ENCODE peak calls at places on chromosomes 11 and 22, in six cellular contexts. One of them, this sample, is unnamed.

GRCh38 chr11:12185914-12186313 is 75.5 kb downstream of the MICAL2 start:
- DNase-seq in heart right ventricle: no peak
- DNase-seq in GM06990: no peak
- DNase-seq in tibial artery: no peak
- DNase-seq in progenitor cell of endocrine pancreas: no peak
- DNase-seq in sigmoid colon: no peak
- DNase-seq in this sample: no peak

GRCh38 chr11:65489706-65490310 is 9.0 kb upstream of the MALAT1 start:
- DNase-seq in heart right ventricle: peak; percentile 46
- DNase-seq in GM06990: no peak
- DNase-seq in tibial artery: peak; percentile 54
- DNase-seq in progenitor cell of endocrine pancreas: no peak
- DNase-seq in sigmoid colon: peak; percentile 87
- DNase-seq in this sample: peak; percentile 73

GRCh38 chr11:102046841-102047240 is 396 bp upstream of the CFAP300 start:
- DNase-seq in heart right ventricle: no peak
- DNase-seq in GM06990: no peak
- DNase-seq in tibial artery: no peak
- DNase-seq in progenitor cell of endocrine pancreas: no peak
- DNase-seq in sigmoid colon: no peak
- DNase-seq in this sample: no peak

GRCh38 chr11:130166457-130166784 is 6.8 kb downstream of the ST14 start:
- DNase-seq in heart right ventricle: no peak
- DNase-seq in GM06990: no peak
- DNase-seq in tibial artery: no peak
- DNase-seq in progenitor cell of endocrine pancreas: no peak
- DNase-seq in sigmoid colon: no peak
- DNase-seq in this sample: no peak

GRCh38 chr22:32776800-32777199 is 24.7 kb upstream of the TIMP3 start:
- DNase-seq in heart right ventricle: no peak
- DNase-seq in GM06990: no peak
- DNase-seq in tibial artery: no peak
- DNase-seq in progenitor cell of endocrine pancreas: no peak
- DNase-seq in sigmoid colon: no peak
- DNase-seq in this sample: no peak

GRCh38 chr11:116865696-116866095 is 28.3 kb upstream of the APOA1 start:
- DNase-seq in heart right ventricle: no peak
- DNase-seq in GM06990: no peak
- DNase-seq in tibial artery: no peak
- DNase-seq in progenitor cell of endocrine pancreas: no peak
- DNase-seq in sigmoid colon: no peak
- DNase-seq in this sample: no peak

GRCh38 chr11:16785520-16786128 is 47.2 kb downstream of the C11orf58 start:
- DNase-seq in heart right ventricle: peak; percentile 36
- DNase-seq in GM06990: no peak
- DNase-seq in tibial artery: peak; percentile 68
- DNase-seq in progenitor cell of endocrine pancreas: peak; percentile 56
- DNase-seq in sigmoid colon: peak; percentile 82
- DNase-seq in this sample: peak; percentile 43

GRCh38 chr22:39234867-39235687 is 9.7 kb downstream of the PDGFB start:
- DNase-seq in heart right ventricle: peak; percentile 79
- DNase-seq in GM06990: no peak
- DNase-seq in tibial artery: no peak
- DNase-seq in progenitor cell of endocrine pancreas: no peak
- DNase-seq in sigmoid colon: no peak
- DNase-seq in this sample: no peak

GRCh38 chr11:78715639-78716311 is 141.1 kb upstream of the NARS2 start:
- DNase-seq in heart right ventricle: peak; percentile 23
- DNase-seq in GM06990: no peak
- DNase-seq in tibial artery: peak; percentile 38
- DNase-seq in progenitor cell of endocrine pancreas: peak; percentile 37
- DNase-seq in sigmoid colon: no peak
- DNase-seq in this sample: no peak

GRCh38 chr22:30667486-30668305 is at the start of gene DUSP18:
- DNase-seq in heart right ventricle: peak; percentile 96
- DNase-seq in GM06990: peak; percentile 92
- DNase-seq in tibial artery: peak; percentile 90
- DNase-seq in progenitor cell of endocrine pancreas: peak; percentile 98
- DNase-seq in sigmoid colon: peak; percentile 96
- DNase-seq in this sample: no peak

GRCh38 chr11:118911113-118911879 is 14.4 kb downstream of the BCL9L start:
- DNase-seq in heart right ventricle: no peak
- DNase-seq in GM06990: no peak
- DNase-seq in tibial artery: no peak
- DNase-seq in progenitor cell of endocrine pancreas: no peak
- DNase-seq in sigmoid colon: peak; percentile 76
- DNase-seq in this sample: peak; percentile 87

GRCh38 chr11:12110714-12111481 is 508 bp downstream of the MICAL2 start:
- DNase-seq in heart right ventricle: peak; percentile 41
- DNase-seq in GM06990: peak; percentile 9
- DNase-seq in tibial artery: no peak
- DNase-seq in progenitor cell of endocrine pancreas: no peak
- DNase-seq in sigmoid colon: peak; percentile 76
- DNase-seq in this sample: no peak

GRCh38 chr11:130480166-130480565 is 31.7 kb downstream of the ADAMTS15 start:
- DNase-seq in heart right ventricle: no peak
- DNase-seq in GM06990: no peak
- DNase-seq in tibial artery: no peak
- DNase-seq in progenitor cell of endocrine pancreas: no peak
- DNase-seq in sigmoid colon: no peak
- DNase-seq in this sample: no peak

GRCh38 chr11:47950396-47950795 is 30.0 kb upstream of the PTPRJ start:
- DNase-seq in heart right ventricle: no peak
- DNase-seq in GM06990: peak; percentile 58
- DNase-seq in tibial artery: no peak
- DNase-seq in progenitor cell of endocrine pancreas: no peak
- DNase-seq in sigmoid colon: no peak
- DNase-seq in this sample: no peak

GRCh38 chr11:112806256-112806655 is 155.0 kb upstream of the NCAM1 start:
- DNase-seq in heart right ventricle: no peak
- DNase-seq in GM06990: no peak
- DNase-seq in tibial artery: no peak
- DNase-seq in progenitor cell of endocrine pancreas: no peak
- DNase-seq in sigmoid colon: no peak
- DNase-seq in this sample: no peak

GRCh38 chr22:48488611-48489456 is 1338.8 kb downstream of the BRD1 start:
- DNase-seq in heart right ventricle: no peak
- DNase-seq in GM06990: no peak
- DNase-seq in tibial artery: no peak
- DNase-seq in progenitor cell of endocrine pancreas: no peak
- DNase-seq in sigmoid colon: peak; percentile 44
- DNase-seq in this sample: no peak

GRCh38 chr11:8597182-8597581 is 3.2 kb upstream of the STK33 start:
- DNase-seq in heart right ventricle: no peak
- DNase-seq in GM06990: no peak
- DNase-seq in tibial artery: no peak
- DNase-seq in progenitor cell of endocrine pancreas: no peak
- DNase-seq in sigmoid colon: no peak
- DNase-seq in this sample: no peak

GRCh38 chr11:114395776-114396175 is 4.5 kb downstream of the C11orf71 start:
- DNase-seq in heart right ventricle: no peak
- DNase-seq in GM06990: no peak
- DNase-seq in tibial artery: no peak
- DNase-seq in progenitor cell of endocrine pancreas: no peak
- DNase-seq in sigmoid colon: no peak
- DNase-seq in this sample: no peak
- TF ChIP-seq CTCF in heart right ventricle: no peak
- TF ChIP-seq CTCF in GM06990: peak; percentile 45
- TF ChIP-seq CTCF in tibial artery: no peak
- TF ChIP-seq CTCF in progenitor cell of endocrine pancreas: peak; percentile 19
- TF ChIP-seq CTCF in sigmoid colon: no peak
- TF ChIP-seq CTCF in this sample: peak; percentile 59

DNA sequence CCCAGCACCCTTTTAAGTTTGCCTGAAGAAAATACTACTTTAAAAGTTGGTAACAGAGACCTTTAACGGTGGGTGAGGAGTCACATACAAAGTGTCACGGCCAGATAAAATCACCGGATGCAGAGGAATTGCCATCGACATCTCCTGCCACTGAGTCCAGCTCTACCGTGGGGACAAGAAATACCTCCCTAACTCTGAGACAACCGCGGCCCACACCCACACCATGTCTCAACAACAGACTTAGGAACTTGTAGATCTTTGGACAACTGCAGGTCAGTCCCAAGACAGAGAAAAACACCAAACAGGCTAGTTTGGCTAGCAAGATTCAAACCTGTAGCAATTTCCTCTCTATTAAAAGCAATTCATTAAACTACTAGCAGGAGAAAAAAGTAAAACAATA is 669 bp downstream of the ETS1 start:
- DNase-seq in heart right ventricle: no peak
- DNase-seq in GM06990: no peak
- DNase-seq in tibial artery: no peak
- DNase-seq in progenitor cell of endocrine pancreas: no peak
- DNase-seq in sigmoid colon: no peak
- DNase-seq in this sample: no peak
- TF ChIP-seq CTCF in heart right ventricle: no peak
- TF ChIP-seq CTCF in GM06990: no peak
- TF ChIP-seq CTCF in tibial artery: no peak
- TF ChIP-seq CTCF in progenitor cell of endocrine pancreas: no peak
- TF ChIP-seq CTCF in sigmoid colon: no peak
- TF ChIP-seq CTCF in this sample: no peak

GRCh38 chr11:20355221-20356219 is 8.0 kb upstream of the HTATIP2 start:
- DNase-seq in heart right ventricle: no peak
- DNase-seq in GM06990: no peak
- DNase-seq in tibial artery: no peak
- DNase-seq in progenitor cell of endocrine pancreas: no peak
- DNase-seq in sigmoid colon: no peak
- DNase-seq in this sample: no peak
- TF ChIP-seq CTCF in heart right ventricle: peak; percentile 13
- TF ChIP-seq CTCF in GM06990: peak; percentile 78
- TF ChIP-seq CTCF in tibial artery: peak; percentile 38
- TF ChIP-seq CTCF in progenitor cell of endocrine pancreas: peak; percentile 69
- TF ChIP-seq CTCF in sigmoid colon: no peak
- TF ChIP-seq CTCF in this sample: peak; percentile 82

GRCh38 chr11:131691558-131692041 is 321.2 kb downstream of the NTM start:
- DNase-seq in heart right ventricle: no peak
- DNase-seq in GM06990: peak; percentile 46
- DNase-seq in tibial artery: no peak
- DNase-seq in progenitor cell of endocrine pancreas: peak; percentile 37
- DNase-seq in sigmoid colon: no peak
- DNase-seq in this sample: no peak
- TF ChIP-seq CTCF in heart right ventricle: no peak
- TF ChIP-seq CTCF in GM06990: peak; percentile 34
- TF ChIP-seq CTCF in tibial artery: peak; percentile 36
- TF ChIP-seq CTCF in progenitor cell of endocrine pancreas: peak; percentile 82
- TF ChIP-seq CTCF in sigmoid colon: no peak
- TF ChIP-seq CTCF in this sample: peak; percentile 85

GRCh38 chr22:35913925-35914324 is 114.7 kb downstream of the RBFOX2 start:
- DNase-seq in heart right ventricle: no peak
- DNase-seq in GM06990: no peak
- DNase-seq in tibial artery: no peak
- DNase-seq in progenitor cell of endocrine pancreas: no peak
- DNase-seq in sigmoid colon: no peak
- DNase-seq in this sample: no peak
- TF ChIP-seq CTCF in heart right ventricle: no peak
- TF ChIP-seq CTCF in GM06990: no peak
- TF ChIP-seq CTCF in tibial artery: no peak
- TF ChIP-seq CTCF in progenitor cell of endocrine pancreas: no peak
- TF ChIP-seq CTCF in sigmoid colon: no peak
- TF ChIP-seq CTCF in this sample: no peak

This sample was measured in chondrocyte.